ENCODE peak calls at places on chromosomes 1 and 21, in ten cellular contexts. U is iPS-NIHi11; O is T1000; T is amniotic stem cell; X is ACHN; V is posterior cingulate gyrus; L is RCC 7860; G is heart right ventricle; M is Right ventricle myocardium superior; F is CD4-positive, alpha-beta T cell. E is an unnamed sample.

GRCh38 chr1:210654176-210654786 is 325.6 kb downstream of the HHAT start:
- DNase-seq in U (no peak), O (no peak), T (no peak), X (no peak), V (no peak), L (no peak), G (no peak), M (no peak), F (no peak), E (no peak)

GRCh38 chr21:15732290-15732995 is 2.7 kb downstream of the USP25 start:
- DNase-seq in U (no peak), O (no peak), T (no peak), X (peak), V (no peak), L (peak), G (no peak), M (no peak), F (no peak), E (no peak)

GRCh38 chr1:59057211-59057694 is 239.6 kb upstream of the FGGY start:
- DNase-seq in U (peak), O (peak), T (peak), X (no peak), V (no peak), L (no peak), G (peak), M (peak), F (no peak), E (no peak)

GRCh38 chr1:40344597-40344996 is 27.5 kb upstream of the COL9A2 start:
- DNase-seq in U (no peak), O (no peak), T (peak), X (peak), V (peak), L (no peak), G (no peak), M (peak), F (peak), E (no peak)

GRCh38 chr1:218874801-218875400 is 298.8 kb upstream of the LYPLAL1 start:
- DNase-seq in U (no peak), O (no peak), T (no peak), X (no peak), V (no peak), L (no peak), G (no peak), M (no peak), F (no peak), E (no peak)

GRCh38 chr21:42199488-42200463 is 19.2 kb upstream of the ABCG1 start:
- DNase-seq in U (no peak), O (no peak), T (no peak), X (no peak), V (no peak), L (no peak), G (no peak), M (no peak), F (no peak), E (no peak)

GRCh38 chr1:54542962-54543539 is 5.0 kb upstream of the ACOT11 start:
- DNase-seq in U (peak), O (no peak), T (no peak), X (no peak), V (no peak), L (no peak), G (no peak), M (no peak), F (no peak), E (no peak)

GRCh38 chr1:66278260-66279046 is 255.5 kb upstream of the SGIP1 start:
- DNase-seq in U (no peak), O (no peak), T (no peak), X (no peak), V (peak), L (no peak), G (no peak), M (no peak), F (no peak), E (no peak)

GRCh38 chr1:235415008-235415904 is 48.0 kb downstream of the TBCE start:
- DNase-seq in U (peak), O (peak), T (peak), X (peak), V (peak), L (peak), G (peak), M (peak), F (peak), E (no peak)

GRCh38 chr1:201178718-201179117 is 11.9 kb upstream of the IGFN1 start:
- DNase-seq in U (no peak), O (no peak), T (no peak), X (no peak), V (no peak), L (no peak), G (no peak), M (no peak), F (no peak), E (no peak)

GRCh38 chr1:231628207-231628876 is 1.8 kb downstream of the DISC1 start:
- DNase-seq in U (no peak), O (no peak), T (no peak), X (no peak), V (no peak), L (no peak), G (no peak), M (no peak), F (peak), E (no peak)

GRCh38 chr1:235888119-235888643 is 21.5 kb upstream of the LYST start:
- DNase-seq in U (no peak), O (no peak), T (no peak), X (no peak), V (no peak), L (no peak), G (no peak), M (no peak), F (no peak), E (no peak)

GRCh38 chr1:112674986-112675727 is 698 bp downstream of the MOV10 start:
- DNase-seq in U (peak), O (peak), T (no peak), X (peak), V (peak), L (no peak), G (peak), M (peak), F (peak), E (peak)

GRCh38 chr1:33111965-33112364 is 31.0 kb downstream of the AZIN2 start:
- DNase-seq in U (peak), O (no peak), T (no peak), X (no peak), V (no peak), L (no peak), G (no peak), M (no peak), F (no peak), E (no peak)

GRCh38 chr1:231683439-231684165 is 57.0 kb downstream of the DISC1 start:
- DNase-seq in U (no peak), O (no peak), T (no peak), X (no peak), V (no peak), L (no peak), G (no peak), M (no peak), F (no peak), E (no peak)

GRCh38 chr1:114715952-114716303 is 643 bp downstream of the NRAS start:
- DNase-seq in U (no peak), O (no peak), T (no peak), X (peak), V (no peak), L (no peak), G (no peak), M (no peak), F (no peak), E (no peak)

GRCh38 chr21:16084776-16085364 is 355.1 kb downstream of the USP25 start:
- DNase-seq in U (peak), O (no peak), T (no peak), X (no peak), V (peak), L (peak), G (peak), M (peak), F (no peak), E (no peak)

GRCh38 chr1:85149805-85150204 is 51.0 kb downstream of the SYDE2 start:
- DNase-seq in U (no peak), O (no peak), T (no peak), X (no peak), V (no peak), L (no peak), G (no peak), M (no peak), F (no peak), E (no peak)

GRCh38 chr1:31509124-31510072 is 66.9 kb upstream of the TINAGL1 start:
- DNase-seq in U (no peak), O (no peak), T (no peak), X (peak), V (no peak), L (peak), G (no peak), M (no peak), F (no peak), E (no peak)

GRCh38 chr1:161549652-161550051 is at the start of gene FCGR3A:
- DNase-seq in U (no peak), O (no peak), T (no peak), X (no peak), V (no peak), L (no peak), G (no peak), M (no peak), F (no peak), E (no peak)

GRCh38 chr1:6519935-6520621 is 28.6 kb upstream of the PLEKHG5 start:
- DNase-seq in U (peak), O (peak), T (peak), X (no peak), V (peak), L (no peak), G (no peak), M (no peak), F (no peak), E (no peak)

GRCh38 chr1:25570798-25571521 is 27.6 kb downstream of the LDLRAP1 start:
- DNase-seq in U (no peak), O (no peak), T (no peak), X (no peak), V (no peak), L (no peak), G (no peak), M (peak), F (no peak), E (no peak)

GRCh38 chr21:43965911-43966585 is 46.1 kb upstream of the TRAPPC10 start:
- DNase-seq in U (no peak), O (no peak), T (no peak), X (no peak), V (no peak), L (no peak), G (no peak), M (no peak), F (no peak), E (no peak)

GRCh38 chr1:219702551-219703215 is 89.8 kb upstream of the ZC3H11B start:
- DNase-seq in U (no peak), O (no peak), T (no peak), X (no peak), V (no peak), L (peak), G (no peak), M (no peak), F (no peak), E (no peak)

GRCh38 chr1:150160964-150161626 is 11.4 kb downstream of the PLEKHO1 start:
- DNase-seq in U (no peak), O (no peak), T (no peak), X (no peak), V (no peak), L (no peak), G (no peak), M (no peak), F (no peak), E (no peak)

GRCh38 chr1:205563927-205564441 is 59.5 kb downstream of the CDK18 start:
- DNase-seq in U (no peak), O (no peak), T (no peak), X (no peak), V (no peak), L (no peak), G (no peak), M (no peak), F (no peak), E (peak)

GRCh38 chr1:229192031-229192430 is 78.9 kb upstream of the RAB4A start:
- DNase-seq in U (no peak), O (no peak), T (no peak), X (no peak), V (no peak), L (peak), G (no peak), M (no peak), F (no peak), E (no peak)

GRCh38 chr1:113912594-113913311 is 7.6 kb downstream of the DCLRE1B start:
- DNase-seq in U (no peak), O (no peak), T (no peak), X (no peak), V (no peak), L (no peak), G (peak), M (peak), F (no peak), E (no peak)

GRCh38 chr1:6958407-6958806 is 173.2 kb downstream of the CAMTA1 start:
- DNase-seq in U (no peak), O (no peak), T (no peak), X (no peak), V (no peak), L (no peak), G (no peak), M (no peak), F (no peak), E (no peak)

GRCh38 chr21:45761703-45762102 is 118.2 kb downstream of the PCBP3 start:
- DNase-seq in U (no peak), O (no peak), T (no peak), X (no peak), V (no peak), L (no peak), G (no peak), M (no peak), F (no peak), E (no peak)

GRCh38 chr1:60696512-60696911 is 385.8 kb upstream of the NFIA start:
- DNase-seq in U (no peak), O (no peak), T (no peak), X (no peak), V (no peak), L (no peak), G (no peak), M (peak), F (no peak), E (no peak)

E was measured in dorsolateral prefrontal cortex.